ENCODE peak calls at places on chromosomes 6 and 20, in ten cellular contexts. P, Q, C, B, D, Y, N, A, T and O are unnamed samples. For H3K4me1, the result is how much of the 10 kb centered on the place peaks cover.

GRCh38 chr6:151067684-151068596 is 171.8 kb upstream of the AKAP12 start:
- DNase-seq in D (no peak), B (peak), N (peak), T (no peak), P (peak), Q (no peak), Y (peak), C (peak), A (peak), O (peak)

GRCh38 chr6:155448823-155449789 is 6.5 kb downstream of the NOX3 start:
- DNase-seq in A (no peak), P (peak), Q (no peak), N (no peak), Y (no peak), C (no peak), D (no peak), T (no peak), B (no peak), O (peak)

GRCh38 chr6:149060300-149060984 is 257.1 kb upstream of the TAB2 start:
- DNase-seq in N (no peak), Q (peak), B (no peak), A (no peak), C (no peak), P (no peak), T (no peak), Y (no peak), D (no peak), O (peak)

GRCh38 chr6:150249261-150249660 is 106.4 kb downstream of the PPP1R14C start:
- DNase-seq in N (no peak), A (no peak), Q (no peak), D (no peak), P (peak), B (no peak), T (no peak), Y (no peak), C (no peak), O (no peak)

GRCh38 chr6:137044366-137045220 is at the start of gene IL20RA:
- DNase-seq in B (no peak), N (peak), A (peak), D (peak), Q (no peak), C (no peak), P (no peak), Y (peak), T (peak), O (no peak)

GRCh38 chr6:56863366-56863765 is 91.5 kb upstream of the BEND6 start:
- DNase-seq in C (no peak), Q (no peak), B (no peak), Y (no peak), A (peak), P (peak), D (no peak), T (no peak), N (peak), O (no peak)

GRCh38 chr6:14100098-14100497 is 17.5 kb upstream of the CD83 start:
- DNase-seq in Y (no peak), T (no peak), P (no peak), A (no peak), D (no peak), N (no peak), B (no peak), C (no peak), Q (no peak), O (no peak)

GRCh38 chr6:122996797-122997520 is 924 bp downstream of the CLVS2 start:
- DNase-seq in N (no peak), A (no peak), Y (no peak), P (no peak), Q (no peak), C (no peak), T (no peak), D (no peak), B (no peak), O (no peak)

GRCh38 chr20:46220808-46221207 is 87.5 kb downstream of the CDH22 start:
- DNase-seq in P (no peak), C (no peak), N (no peak), A (no peak), B (no peak), D (no peak), Q (no peak), T (no peak), Y (no peak), O (peak)

GRCh38 chr20:44733341-44734069 is 12.2 kb upstream of the KCNK15 start:
- DNase-seq in Y (peak), B (peak), C (peak), Q (peak), T (no peak), N (peak), A (peak), P (no peak), D (peak), O (peak)

GRCh38 chr6:118382126-118382525 is 166.0 kb upstream of the PLN start:
- DNase-seq in D (no peak), A (no peak), B (no peak), N (no peak), C (no peak), T (no peak), P (no peak), Q (no peak), Y (no peak), O (no peak)

GRCh38 chr20:7673841-7674240 is 266.4 kb downstream of the HAO1 start:
- DNase-seq in C (no peak), N (peak), T (no peak), B (no peak), A (peak), P (peak), D (no peak), Y (no peak), Q (no peak), O (no peak)

GRCh38 chr6:22980446-22980845 is 411.1 kb downstream of the HDGFL1 start:
- DNase-seq in T (no peak), Q (no peak), B (no peak), P (no peak), D (no peak), Y (no peak), A (peak), N (peak), C (no peak), O (peak)

GRCh38 chr6:105038259-105038658 is 81.4 kb downstream of the LIN28B start:
- DNase-seq in N (no peak), B (no peak), P (no peak), D (no peak), Y (no peak), T (no peak), Q (no peak), C (no peak), A (no peak), O (peak)

GRCh38 chr6:18211338-18211737 is 53.0 kb downstream of the DEK start:
- DNase-seq in C (no peak), A (no peak), B (no peak), D (no peak), Y (no peak), N (no peak), P (no peak), T (no peak), Q (peak), O (no peak)

GRCh38 chr6:158737082-158737709 is 82.0 kb downstream of the EZR start:
- DNase-seq in N (no peak), Y (no peak), Q (no peak), A (no peak), C (no peak), P (no peak), B (no peak), T (no peak), D (no peak), O (no peak)

GRCh38 chr6:62516287-62517152 is 230.5 kb upstream of the KHDRBS2 start:
- DNase-seq in N (no peak), D (no peak), T (no peak), Y (no peak), Q (peak), B (no peak), A (no peak), C (no peak), P (no peak), O (no peak)

GRCh38 chr6:94680672-94681212 is 896.6 kb upstream of the MANEA start:
- DNase-seq in D (no peak), Y (no peak), N (no peak), C (no peak), T (no peak), P (no peak), B (no peak), A (no peak), Q (no peak), O (no peak)

GRCh38 chr6:141460743-141461484 is 671.8 kb upstream of the GJE1 start:
- DNase-seq in D (no peak), P (no peak), A (peak), Y (no peak), T (no peak), B (no peak), C (no peak), N (no peak), Q (no peak), O (no peak)

GRCh38 chr20:35091808-35092523 is 641 bp downstream of the TRPC4AP start:
- DNase-seq in A (no peak), B (no peak), T (no peak), P (peak), N (peak), D (no peak), Q (peak), C (no peak), Y (no peak), O (no peak)

GRCh38 chr6:4460595-4461475 is 315.4 kb upstream of the CDYL start:
- DNase-seq in N (peak), T (no peak), A (no peak), P (peak), Q (no peak), B (peak), C (peak), Y (peak), D (no peak), O (no peak)

GRCh38 chr6:2765896-2766766 is 938 bp downstream of the WRNIP1 start:
- DNase-seq in A (peak), B (no peak), P (peak), Q (peak), N (peak), Y (peak), C (peak), D (peak), T (peak), O (peak)

GRCh38 chr6:143955971-143956370 is 52.1 kb downstream of the PLAGL1 start:
- DNase-seq in Y (no peak), C (no peak), Q (no peak), A (peak), P (peak), T (no peak), B (no peak), D (no peak), N (no peak), O (no peak)

GRCh38 chr6:159730277-159730676 is 3.0 kb downstream of the WTAP start:
- DNase-seq in C (no peak), A (no peak), Q (no peak), Y (no peak), T (no peak), D (no peak), B (no peak), P (no peak), N (no peak), O (no peak)

GRCh38 chr6:85406641-85407075 is 43.2 kb upstream of the NT5E start:
- DNase-seq in Q (no peak), P (no peak), T (no peak), A (no peak), C (no peak), D (no peak), B (no peak), N (peak), Y (no peak), O (no peak)

GRCh38 chr6:43698584-43699349 is 11.2 kb upstream of the MRPS18A start:
- DNase-seq in A (no peak), N (peak), Y (peak), D (no peak), C (peak), Q (no peak), B (peak), T (no peak), P (no peak), O (no peak)

GRCh38 chr6:111661541-111662041 is 55.9 kb upstream of the TRAF3IP2 start:
- DNase-seq in D (no peak), C (no peak), Y (no peak), T (peak), Q (no peak), P (no peak), N (no peak), B (no peak), A (no peak), O (no peak)

GRCh38 chr20:618980-619379 is 8.9 kb upstream of the TCF15 start:
- DNase-seq in N (no peak), B (no peak), Q (no peak), C (no peak), T (no peak), Y (no peak), D (no peak), P (no peak), A (no peak), O (no peak)

GRCh38 chr6:10174056-10174455 is 240.8 kb downstream of the TFAP2A start:
- DNase-seq in Q (no peak), Y (no peak), N (no peak), T (no peak), A (no peak), P (no peak), B (no peak), D (no peak), C (no peak), O (no peak)

GRCh38 chr6:5626727-5627426 is 365.6 kb downstream of the FARS2 start:
- DNase-seq in Y (no peak), A (no peak), Q (peak), T (no peak), B (no peak), P (no peak), D (no peak), N (no peak), C (no peak), O (no peak)

GRCh38 chr6:17589402-17590116 is 10.5 kb upstream of the FAM8A1 start:
- DNase-seq in N (peak), P (peak), Y (no peak), C (no peak), D (no peak), B (no peak), A (peak), Q (no peak), T (peak), O (no peak)

GRCh38 chr6:132147530-132148011 is 196.4 kb upstream of the CCN2 start:
- DNase-seq in C (no peak), T (no peak), P (peak), Q (no peak), Y (peak), N (peak), B (no peak), A (no peak), D (no peak), O (no peak)

GRCh38 chr20:44069203-44069931 is 117.6 kb downstream of the JPH2 start:
- DNase-seq in Q (no peak), A (no peak), T (no peak), P (no peak), Y (no peak), B (no peak), C (no peak), N (no peak), D (peak), O (no peak)

GRCh38 chr20:59161626-59162170 is 1.9 kb upstream of the ZNF831 start:
- DNase-seq in Y (no peak), A (no peak), Q (peak), D (no peak), T (no peak), C (no peak), B (no peak), P (no peak), N (no peak), O (no peak)

GRCh38 chr20:34189572-34190163 is 51.6 kb upstream of the ASIP start:
- DNase-seq in P (no peak), Q (no peak), T (no peak), Y (no peak), N (no peak), C (no peak), D (no peak), A (no peak), B (no peak), O (peak)

GRCh38 chr6:87645080-87645479 is 55.1 kb downstream of the ORC3 start:
- DNase-seq in A (no peak), Q (no peak), T (no peak), Y (no peak), B (no peak), D (no peak), C (no peak), P (no peak), N (no peak), O (no peak)

GRCh38 chr6:29557320-29557719 is 2.2 kb downstream of the UBD start:
- DNase-seq in D (no peak), A (no peak), B (no peak), Q (no peak), Y (no peak), P (no peak), N (no peak), T (no peak), C (no peak), O (no peak)

GRCh38 chr6:107740496-107741190 is 83.5 kb downstream of the SCML4 start:
- DNase-seq in Q (peak), C (no peak), N (peak), B (no peak), Y (no peak), P (no peak), D (no peak), T (no peak), A (no peak), O (no peak)

GRCh38 chr20:22681591-22682248 is 97.3 kb upstream of the FOXA2 start:
- DNase-seq in Y (no peak), N (no peak), D (no peak), C (no peak), A (no peak), B (no peak), Q (no peak), T (no peak), P (no peak), O (no peak)
- H3K4me1 ChIP-seq in Y (under half), N (under half), D (under half), C (under half), A (under half), B (under half), Q (under half), T (under half), P (under half), O (under half)

DNA sequence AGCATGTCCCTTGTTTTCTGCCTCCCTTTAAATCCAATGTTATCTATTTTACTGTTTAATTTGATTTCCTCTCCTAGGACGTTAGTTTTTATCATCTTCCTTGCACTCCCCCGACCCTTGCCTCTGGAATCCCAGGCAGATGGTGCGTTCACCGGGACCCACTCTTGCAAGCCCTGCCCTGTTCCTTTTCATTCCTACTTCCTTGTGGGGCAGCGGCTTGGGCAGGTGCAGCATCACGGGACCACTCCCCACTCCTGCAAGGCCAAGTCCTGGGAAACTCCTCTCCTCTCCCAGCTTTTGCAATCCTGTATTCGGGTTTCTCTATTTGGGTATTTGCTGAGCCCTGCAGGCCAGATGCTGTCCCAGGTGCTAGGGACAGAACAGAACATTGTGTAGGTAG is 5.8 kb upstream of the CDH4 start:
- DNase-seq in P (no peak), C (no peak), Y (no peak), D (no peak), B (no peak), A (no peak), N (no peak), Q (no peak), T (no peak), O (no peak)
- H3K4me1 ChIP-seq in P (under half), C (under half), Y (under half), D (under half), B (under half), A (under half), N (under half), Q (under half), T (under half), O (under half)

GRCh38 chr6:53461041-53461656 is 83.8 kb downstream of the GCLC start:
- DNase-seq in Y (no peak), D (no peak), A (no peak), C (no peak), P (no peak), T (no peak), N (peak), B (no peak), Q (no peak), O (no peak)
- H3K4me1 ChIP-seq in Y (under half), D (under half), A (under half), C (under half), P (under half), T (under half), N (under half), B (under half), Q (under half), O (under half)

DNA sequence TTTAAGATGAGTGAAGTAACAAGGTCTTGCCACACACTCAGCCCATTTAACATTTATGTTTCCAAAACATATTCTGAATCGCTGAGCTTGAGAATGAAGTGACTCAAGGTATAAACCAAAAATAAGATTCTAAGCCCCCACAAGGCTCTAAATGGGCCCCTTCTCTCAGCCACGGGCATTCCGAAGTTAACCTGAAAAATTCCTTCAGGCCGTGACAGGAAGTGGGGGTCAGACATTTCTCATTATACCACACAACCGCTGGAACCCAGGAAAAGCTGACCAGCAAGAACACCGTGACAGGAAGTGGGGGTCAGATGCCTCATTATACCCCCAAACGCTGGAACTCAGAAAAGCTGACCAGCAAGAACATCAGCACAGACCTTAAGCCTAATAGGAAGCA is 247.9 kb downstream of the ERMARD start:
- DNase-seq in C (peak), N (no peak), A (no peak), T (no peak), Q (no peak), Y (no peak), B (no peak), D (no peak), P (no peak), O (no peak)
- H3K4me1 ChIP-seq in C (under half), N (under half), A (under half), T (under half), Q (under half), Y (under half), B (under half), D (under half), P (under half), O (under half)

GRCh38 chr20:36467076-36467999 is 74.0 kb upstream of the MYL9 start:
- DNase-seq in A (peak), C (peak), P (no peak), D (no peak), B (peak), Q (peak), Y (peak), N (peak), T (no peak), O (peak)

GRCh38 chr20:36470482-36471062 is 70.7 kb upstream of the MYL9 start:
- DNase-seq in T (no peak), B (no peak), Y (no peak), Q (peak), A (no peak), D (no peak), P (no peak), C (no peak), N (no peak), O (no peak)

GRCh38 chr20:36469973-36470372 is 71.3 kb upstream of the MYL9 start:
- DNase-seq in Y (no peak), B (no peak), D (no peak), A (no peak), P (no peak), C (no peak), Q (no peak), N (no peak), T (no peak), O (no peak)

GRCh38 chr20:36466089-36466488 is 75.2 kb upstream of the MYL9 start:
- DNase-seq in D (no peak), N (peak), T (no peak), Y (no peak), A (no peak), P (no peak), Q (peak), B (no peak), C (no peak), O (no peak)

DNA sequence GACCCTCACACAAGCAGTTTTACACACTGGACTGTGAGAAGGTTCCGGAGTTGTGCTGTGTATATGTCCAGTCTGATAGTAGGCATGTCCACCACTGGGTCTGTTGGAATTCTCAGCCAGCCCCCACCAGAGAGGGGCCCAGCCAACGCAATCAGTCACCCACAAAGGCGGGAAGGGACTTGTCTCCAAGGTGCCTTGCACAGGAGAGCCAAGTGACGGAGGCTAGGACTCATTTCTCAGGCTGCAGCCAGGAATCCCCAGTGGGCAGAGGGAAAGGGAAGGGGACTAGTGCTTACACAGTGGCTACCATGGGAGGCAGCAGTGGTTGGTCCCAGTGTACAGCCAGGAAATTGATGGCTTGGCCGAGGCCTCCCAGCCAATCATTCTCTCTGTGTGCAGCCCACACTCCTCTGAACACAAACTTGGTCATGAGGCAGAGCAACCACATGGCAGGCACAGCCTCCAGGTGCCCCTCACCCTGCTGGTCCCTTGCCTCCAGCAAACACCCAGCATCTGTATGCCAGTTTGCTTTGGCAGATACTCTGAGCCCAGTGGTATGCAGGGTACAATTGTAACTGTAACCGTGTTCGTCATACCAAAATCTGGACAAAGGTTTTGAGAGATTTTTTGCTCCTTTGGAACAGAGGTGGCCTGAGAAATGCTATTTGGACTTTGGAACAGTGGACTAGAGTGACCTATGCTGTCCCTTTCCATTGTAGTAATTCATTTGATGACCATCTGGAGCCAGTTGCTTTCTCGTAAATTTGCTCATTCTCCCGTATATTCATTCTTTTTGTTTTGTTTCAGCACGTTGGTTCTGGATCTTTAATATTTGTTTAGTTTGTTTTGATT is 72.9 kb upstream of the MYL9 start:
- DNase-seq in B (no peak), T (no peak), P (no peak), Y (no peak), D (no peak), N (no peak), C (peak), A (no peak), Q (peak), O (peak)
- H3K4me1 ChIP-seq in B (half or more), T (half or more), P (half or more), Y (half or more), D (half or more), N (half or more), C (half or more), A (half or more), Q (half or more), O (half or more)